ENCODE peak calls at places on chromosomes 6 and 20, in seven cellular contexts. One of them, this sample, is unnamed.

GRCh38 chr6:110541701-110542309 is 65.4 kb upstream of the SLC22A16 start:
- DNase-seq in GM23338: no peak
- DNase-seq in GM13976: no peak
- DNase-seq in fibroblast of pulmonary artery: no peak
- DNase-seq in Calu3: no peak
- DNase-seq in HFFc6: no peak
- DNase-seq in progenitor cell of endocrine pancreas: no peak
- DNase-seq in this sample: no peak

GRCh38 chr20:32418376-32418775 is 60.2 kb downstream of the ASXL1 start:
- DNase-seq in GM23338: no peak
- DNase-seq in GM13976: no peak
- DNase-seq in fibroblast of pulmonary artery: peak
- DNase-seq in Calu3: no peak
- DNase-seq in HFFc6: no peak
- DNase-seq in progenitor cell of endocrine pancreas: no peak
- DNase-seq in this sample: no peak

GRCh38 chr6:136963259-136963658 is 41.2 kb downstream of the SLC35D3 start:
- DNase-seq in GM23338: no peak
- DNase-seq in GM13976: no peak
- DNase-seq in fibroblast of pulmonary artery: no peak
- DNase-seq in Calu3: no peak
- DNase-seq in HFFc6: no peak
- DNase-seq in progenitor cell of endocrine pancreas: no peak
- DNase-seq in this sample: no peak

GRCh38 chr6:161215876-161216615 is 57.8 kb downstream of the AGPAT4 start:
- DNase-seq in GM23338: no peak
- DNase-seq in GM13976: no peak
- DNase-seq in fibroblast of pulmonary artery: peak
- DNase-seq in Calu3: no peak
- DNase-seq in HFFc6: no peak
- DNase-seq in progenitor cell of endocrine pancreas: no peak
- DNase-seq in this sample: no peak

GRCh38 chr6:34384305-34385153 is 7.9 kb downstream of the NUDT3 start:
- DNase-seq in GM23338: no peak
- DNase-seq in GM13976: no peak
- DNase-seq in fibroblast of pulmonary artery: no peak
- DNase-seq in Calu3: no peak
- DNase-seq in HFFc6: no peak
- DNase-seq in progenitor cell of endocrine pancreas: no peak
- DNase-seq in this sample: no peak

GRCh38 chr6:126625019-126625418 is 285.1 kb downstream of the CENPW start:
- DNase-seq in GM23338: peak
- DNase-seq in GM13976: no peak
- DNase-seq in fibroblast of pulmonary artery: peak
- DNase-seq in Calu3: no peak
- DNase-seq in HFFc6: peak
- DNase-seq in progenitor cell of endocrine pancreas: peak
- DNase-seq in this sample: no peak

GRCh38 chr6:47027315-47027714 is 14.8 kb downstream of the ADGRF1 start:
- DNase-seq in GM23338: no peak
- DNase-seq in GM13976: no peak
- DNase-seq in fibroblast of pulmonary artery: no peak
- DNase-seq in Calu3: no peak
- DNase-seq in HFFc6: no peak
- DNase-seq in progenitor cell of endocrine pancreas: no peak
- DNase-seq in this sample: no peak

GRCh38 chr20:62338294-62338620 is 28.9 kb downstream of the LAMA5 start:
- DNase-seq in GM23338: no peak
- DNase-seq in GM13976: no peak
- DNase-seq in fibroblast of pulmonary artery: no peak
- DNase-seq in Calu3: no peak
- DNase-seq in HFFc6: no peak
- DNase-seq in progenitor cell of endocrine pancreas: no peak
- DNase-seq in this sample: peak

GRCh38 chr6:110075406-110075805 is 97.3 kb downstream of the GPR6 start:
- DNase-seq in GM23338: no peak
- DNase-seq in GM13976: no peak
- DNase-seq in fibroblast of pulmonary artery: peak
- DNase-seq in Calu3: no peak
- DNase-seq in HFFc6: no peak
- DNase-seq in progenitor cell of endocrine pancreas: no peak
- DNase-seq in this sample: no peak

GRCh38 chr20:49853640-49854039 is 41.0 kb downstream of the SLC9A8 start:
- DNase-seq in GM23338: peak
- DNase-seq in GM13976: no peak
- DNase-seq in fibroblast of pulmonary artery: peak
- DNase-seq in Calu3: peak
- DNase-seq in HFFc6: peak
- DNase-seq in progenitor cell of endocrine pancreas: no peak
- DNase-seq in this sample: peak

GRCh38 chr6:28393912-28394662 is 5.5 kb downstream of the ZSCAN12 start:
- DNase-seq in GM23338: peak
- DNase-seq in GM13976: no peak
- DNase-seq in fibroblast of pulmonary artery: peak
- DNase-seq in Calu3: no peak
- DNase-seq in HFFc6: no peak
- DNase-seq in progenitor cell of endocrine pancreas: no peak
- DNase-seq in this sample: no peak

GRCh38 chr20:9467995-9468394 is 46.4 kb upstream of the LAMP5 start:
- DNase-seq in GM23338: peak
- DNase-seq in GM13976: no peak
- DNase-seq in fibroblast of pulmonary artery: no peak
- DNase-seq in Calu3: peak
- DNase-seq in HFFc6: no peak
- DNase-seq in progenitor cell of endocrine pancreas: no peak
- DNase-seq in this sample: no peak

GRCh38 chr6:129055796-129056195 is 172.9 kb downstream of the LAMA2 start:
- DNase-seq in GM23338: no peak
- DNase-seq in GM13976: no peak
- DNase-seq in fibroblast of pulmonary artery: no peak
- DNase-seq in Calu3: no peak
- DNase-seq in HFFc6: no peak
- DNase-seq in progenitor cell of endocrine pancreas: no peak
- DNase-seq in this sample: no peak

GRCh38 chr20:47358672-47359532 is 2.4 kb upstream of the ZMYND8 start:
- DNase-seq in GM23338: peak
- DNase-seq in GM13976: no peak
- DNase-seq in fibroblast of pulmonary artery: peak
- DNase-seq in Calu3: peak
- DNase-seq in HFFc6: peak
- DNase-seq in progenitor cell of endocrine pancreas: peak
- DNase-seq in this sample: peak

GRCh38 chr6:1082040-1082935 is 229.6 kb upstream of the FOXQ1 start:
- DNase-seq in GM23338: no peak
- DNase-seq in GM13976: no peak
- DNase-seq in fibroblast of pulmonary artery: peak
- DNase-seq in Calu3: no peak
- DNase-seq in HFFc6: peak
- DNase-seq in progenitor cell of endocrine pancreas: no peak
- DNase-seq in this sample: no peak

GRCh38 chr6:2952557-2953095 is 18.7 kb downstream of the SERPINB6 start:
- DNase-seq in GM23338: peak
- DNase-seq in GM13976: peak
- DNase-seq in fibroblast of pulmonary artery: peak
- DNase-seq in Calu3: peak
- DNase-seq in HFFc6: peak
- DNase-seq in progenitor cell of endocrine pancreas: peak
- DNase-seq in this sample: no peak

GRCh38 chr6:75467906-75468460 is 25.6 kb downstream of the FILIP1 start:
- DNase-seq in GM23338: peak
- DNase-seq in GM13976: no peak
- DNase-seq in fibroblast of pulmonary artery: no peak
- DNase-seq in Calu3: no peak
- DNase-seq in HFFc6: no peak
- DNase-seq in progenitor cell of endocrine pancreas: no peak
- DNase-seq in this sample: no peak

GRCh38 chr20:63085087-63085861 is 78.5 kb upstream of the BHLHE23 start:
- DNase-seq in GM23338: no peak
- DNase-seq in GM13976: no peak
- DNase-seq in fibroblast of pulmonary artery: no peak
- DNase-seq in Calu3: peak
- DNase-seq in HFFc6: no peak
- DNase-seq in progenitor cell of endocrine pancreas: no peak
- DNase-seq in this sample: peak

GRCh38 chr6:39909701-39910100 is 24.6 kb downstream of the MOCS1 start:
- DNase-seq in GM23338: no peak
- DNase-seq in GM13976: no peak
- DNase-seq in fibroblast of pulmonary artery: no peak
- DNase-seq in Calu3: no peak
- DNase-seq in HFFc6: no peak
- DNase-seq in progenitor cell of endocrine pancreas: no peak
- DNase-seq in this sample: no peak

GRCh38 chr6:17679726-17680125 is 27.0 kb downstream of the NUP153 start:
- DNase-seq in GM23338: peak
- DNase-seq in GM13976: no peak
- DNase-seq in fibroblast of pulmonary artery: no peak
- DNase-seq in Calu3: no peak
- DNase-seq in HFFc6: no peak
- DNase-seq in progenitor cell of endocrine pancreas: no peak
- DNase-seq in this sample: no peak

DNA sequence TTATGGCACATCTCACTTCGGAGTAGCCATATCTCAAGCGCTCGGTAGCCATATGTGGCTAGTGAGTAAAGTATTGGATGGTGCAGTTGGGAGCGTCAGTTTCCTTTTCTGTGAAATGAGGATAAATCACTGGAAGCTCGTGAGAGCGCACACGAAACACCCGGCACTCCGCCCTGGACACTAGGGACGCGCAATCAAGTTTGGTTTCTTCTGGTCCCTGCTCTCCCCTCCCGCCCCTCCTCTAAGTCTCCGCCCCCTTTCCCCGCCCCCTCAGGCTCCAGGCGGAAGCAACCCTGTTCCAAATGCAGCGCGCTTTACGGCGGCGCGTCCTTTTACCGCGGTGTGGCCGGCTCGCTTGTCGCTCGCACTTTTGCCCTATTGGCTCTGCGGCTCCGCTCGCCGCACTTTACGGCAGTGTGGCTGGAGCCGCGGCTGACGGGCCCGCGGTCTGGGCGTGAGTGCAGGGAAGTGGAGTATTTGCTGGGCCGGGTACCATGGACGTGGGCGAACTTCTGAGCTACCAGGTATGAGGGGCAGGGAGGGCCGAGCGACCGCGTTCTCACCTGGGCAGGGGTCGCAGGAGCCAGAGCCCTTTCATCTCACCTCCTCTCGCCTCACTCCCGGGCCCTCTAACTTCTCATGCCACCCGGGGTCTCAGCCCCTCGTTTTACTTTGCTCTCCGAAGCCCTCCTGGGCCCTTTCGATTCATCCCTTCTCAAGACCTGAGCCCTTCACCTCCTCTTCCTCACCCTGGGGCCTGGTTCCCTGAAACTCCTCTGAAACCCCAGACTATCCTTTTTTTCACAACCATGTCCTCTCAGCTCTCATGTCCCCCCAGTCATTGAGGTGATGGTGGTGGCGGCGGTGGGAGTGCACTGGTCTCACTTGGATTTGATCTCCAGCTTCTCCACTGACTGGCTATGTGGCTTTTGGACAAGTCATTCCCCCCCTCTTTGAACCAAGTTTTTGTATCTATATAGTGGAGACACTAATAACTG is at the start of gene CTNNBL1:
- DNase-seq in GM23338: peak
- DNase-seq in GM13976: peak
- DNase-seq in fibroblast of pulmonary artery: peak
- DNase-seq in Calu3: peak
- DNase-seq in HFFc6: peak
- DNase-seq in progenitor cell of endocrine pancreas: peak
- DNase-seq in this sample: peak
- TF ChIP-seq CTCF in GM23338: no peak
- TF ChIP-seq CTCF in GM13976: no peak
- TF ChIP-seq CTCF in fibroblast of pulmonary artery: no peak
- TF ChIP-seq CTCF in Calu3: no peak
- TF ChIP-seq CTCF in HFFc6: no peak
- TF ChIP-seq CTCF in progenitor cell of endocrine pancreas: no peak
- TF ChIP-seq CTCF in this sample: no peak

GRCh38 chr20:61253640-61254511 is 1.8 kb downstream of the CDH4 start:
- DNase-seq in GM23338: peak
- DNase-seq in GM13976: no peak
- DNase-seq in fibroblast of pulmonary artery: no peak
- DNase-seq in Calu3: no peak
- DNase-seq in HFFc6: no peak
- DNase-seq in progenitor cell of endocrine pancreas: no peak
- DNase-seq in this sample: peak
- TF ChIP-seq CTCF in GM23338: peak
- TF ChIP-seq CTCF in GM13976: no peak
- TF ChIP-seq CTCF in fibroblast of pulmonary artery: no peak
- TF ChIP-seq CTCF in Calu3: no peak
- TF ChIP-seq CTCF in HFFc6: peak
- TF ChIP-seq CTCF in progenitor cell of endocrine pancreas: no peak
- TF ChIP-seq CTCF in this sample: peak

DNA sequence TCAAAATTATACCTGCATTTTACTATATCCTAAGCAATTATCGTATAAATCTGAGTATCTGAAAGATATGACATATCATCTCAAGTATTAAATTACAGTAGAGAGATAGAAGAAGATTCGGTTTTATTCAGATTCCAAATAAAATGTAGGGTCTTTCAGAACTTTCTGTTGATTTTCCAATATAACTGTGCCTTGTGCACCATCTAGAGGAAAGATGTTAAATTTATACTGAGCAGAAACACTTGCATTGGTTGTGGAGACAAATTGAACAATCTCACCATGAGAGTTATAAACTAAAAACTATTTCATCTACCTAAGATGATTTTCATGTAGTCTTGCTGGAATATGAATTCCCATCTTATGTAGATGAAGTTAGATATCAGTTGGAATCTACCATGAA is 26.8 kb upstream of the HSF2 start:
- DNase-seq in GM23338: peak
- DNase-seq in GM13976: no peak
- DNase-seq in fibroblast of pulmonary artery: peak
- DNase-seq in Calu3: no peak
- DNase-seq in HFFc6: no peak
- DNase-seq in progenitor cell of endocrine pancreas: no peak
- DNase-seq in this sample: no peak
- TF ChIP-seq CTCF in GM23338: peak
- TF ChIP-seq CTCF in GM13976: no peak
- TF ChIP-seq CTCF in fibroblast of pulmonary artery: peak
- TF ChIP-seq CTCF in Calu3: no peak
- TF ChIP-seq CTCF in HFFc6: peak
- TF ChIP-seq CTCF in progenitor cell of endocrine pancreas: peak
- TF ChIP-seq CTCF in this sample: peak

DNA sequence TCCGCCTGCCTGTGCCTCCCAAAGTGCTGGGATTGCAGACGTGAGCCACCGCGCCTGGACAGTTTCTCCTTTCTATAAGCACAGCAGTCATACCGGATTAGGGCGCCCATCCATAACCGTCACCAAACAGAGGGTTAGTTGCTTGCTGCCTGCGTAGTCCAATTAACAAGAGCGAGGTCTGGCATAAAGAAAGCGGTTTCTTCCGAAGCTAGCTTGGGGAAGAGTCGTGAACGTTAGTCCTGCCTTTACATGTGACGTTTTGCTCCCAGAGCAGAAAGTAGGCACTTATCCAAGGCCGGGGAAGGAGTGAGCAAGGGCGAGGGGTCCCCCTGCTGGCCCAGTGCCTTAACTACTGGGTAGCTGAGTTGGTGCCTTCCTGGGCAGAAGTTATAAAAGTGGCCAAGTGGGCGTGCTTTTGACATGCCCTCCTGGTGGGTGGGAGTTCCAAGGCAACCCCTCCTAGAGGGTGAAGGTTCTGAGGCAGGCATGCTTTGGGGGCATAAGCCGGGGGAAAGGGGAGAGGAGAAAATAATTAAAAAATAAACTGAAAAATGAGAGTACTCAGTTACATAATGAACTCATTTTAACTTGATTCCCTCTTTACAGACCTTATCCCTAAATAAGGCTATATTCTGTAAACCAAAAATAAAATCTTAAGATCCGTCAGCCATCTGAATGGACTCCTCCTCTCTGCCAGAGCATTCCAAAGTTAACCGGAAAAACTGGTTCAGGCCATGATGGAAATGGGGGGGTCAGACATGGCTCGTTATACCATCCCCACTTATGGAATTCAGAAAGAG is 88.0 kb downstream of the FAM217A start:
- DNase-seq in GM23338: peak
- DNase-seq in GM13976: peak
- DNase-seq in fibroblast of pulmonary artery: peak
- DNase-seq in Calu3: peak
- DNase-seq in HFFc6: peak
- DNase-seq in progenitor cell of endocrine pancreas: peak
- DNase-seq in this sample: peak
- TF ChIP-seq CTCF in GM23338: peak
- TF ChIP-seq CTCF in GM13976: peak
- TF ChIP-seq CTCF in fibroblast of pulmonary artery: peak
- TF ChIP-seq CTCF in Calu3: peak
- TF ChIP-seq CTCF in HFFc6: peak
- TF ChIP-seq CTCF in progenitor cell of endocrine pancreas: peak
- TF ChIP-seq CTCF in this sample: peak

This sample was measured in RWPE2.